ENCODE peak calls at places on chromosomes 12 and 14, in ten cellular contexts. M is amniotic stem cell; B is stimulated activated CD8-positive, alpha-beta memory T cell treated with anti-CD3 and anti-CD28 coated beads, Interleukin-4, amount 100 ng/mL, for 4 hours; N is left ventricle myocardium inferior; T is tibial artery; I is GM12892; O is activated CD4-positive, alpha-beta T cell treated with anti-CD3 and anti-CD28 coated beads, Interleukin-2, amount 50 U/mL, for 48 hours; C is central memory CD4-positive, alpha-beta T cell; K is activated CD4-positive, alpha-beta memory T cell treated with anti-CD3 and anti-CD28 coated beads, Interleukin-2, amount 10 ng/mL, durations not matched to agents 7 days and 5 days; Z is GM13977. P is an unnamed sample.

GRCh38 chr12:44287545-44287944 is 451.7 kb downstream of the TMEM117 start:
- DNase-seq in M (no peak), B (no peak), N (no peak), T (no peak), I (no peak), O (no peak), C (no peak), K (no peak), Z (no peak), P (no peak)

GRCh38 chr12:32284561-32284960 is 114.8 kb upstream of the FGD4 start:
- DNase-seq in M (no peak), B (no peak), N (no peak), T (no peak), I (no peak), O (no peak), C (no peak), K (no peak), Z (no peak), P (no peak)

GRCh38 chr12:113298861-113299545 is 35.9 kb downstream of the SLC8B1 start:
- DNase-seq in M (no peak), B (no peak), N (peak), T (peak), I (no peak), O (no peak), C (no peak), K (no peak), Z (no peak), P (peak)

GRCh38 chr14:90159147-90159546 is 97.2 kb upstream of the PSMC1 start:
- DNase-seq in M (no peak), B (no peak), N (no peak), T (no peak), I (no peak), O (no peak), C (no peak), K (no peak), Z (no peak), P (no peak)

GRCh38 chr14:23398348-23398747 is 9.7 kb downstream of the MYH6 start:
- DNase-seq in M (no peak), B (no peak), N (no peak), T (no peak), I (no peak), O (no peak), C (no peak), K (no peak), Z (no peak), P (no peak)

GRCh38 chr12:64187794-64188193 is 34.3 kb downstream of the KICS2 start:
- DNase-seq in M (no peak), B (no peak), N (no peak), T (no peak), I (no peak), O (no peak), C (no peak), K (no peak), Z (no peak), P (no peak)

GRCh38 chr14:23725528-23725927 is 89.4 kb downstream of the DHRS2 start:
- DNase-seq in M (no peak), B (no peak), N (no peak), T (no peak), I (no peak), O (no peak), C (no peak), K (no peak), Z (no peak), P (no peak)

GRCh38 chr12:124732275-124733075 is 131.2 kb downstream of the SCARB1 start:
- DNase-seq in M (no peak), B (no peak), N (no peak), T (peak), I (no peak), O (no peak), C (no peak), K (no peak), Z (no peak), P (no peak)

GRCh38 chr12:3313066-3313465 is 177.9 kb upstream of the PRMT8 start:
- DNase-seq in M (peak), B (no peak), N (no peak), T (no peak), I (no peak), O (no peak), C (no peak), K (no peak), Z (no peak), P (no peak)

GRCh38 chr12:71411635-71412034 is 28.0 kb upstream of the LGR5 start:
- DNase-seq in M (no peak), B (no peak), N (no peak), T (no peak), I (no peak), O (no peak), C (no peak), K (no peak), Z (no peak), P (no peak)

GRCh38 chr14:91170504-91171121 is 56.7 kb downstream of the DGLUCY start:
- DNase-seq in M (no peak), B (no peak), N (peak), T (no peak), I (no peak), O (no peak), C (no peak), K (no peak), Z (no peak), P (peak)

P was measured in cerebellar cortex.